ENCODE peak calls at places on chromosomes 2 and 18, in ten cellular contexts. One of them, this sample, is unnamed.

GRCh38 chr18:59742325-59743111 is 45.3 kb upstream of the CCBE1 start:
- DNase-seq in endothelial cell: no peak
- DNase-seq in substantia nigra: no peak
- DNase-seq in left ventricle myocardium superior: peak; percentile 29
- DNase-seq in neural crest cell: no peak
- DNase-seq in head of caudate nucleus: no peak
- DNase-seq in RCC 7860: peak; percentile 90
- DNase-seq in stimulated activated CD4-positive, alpha-beta T cell treated with anti-CD3 and anti-CD28 coated beads, TNF-alpha, amount 100 ng/mL, for 1 hour: no peak
- DNase-seq in stimulated activated CD8-positive, alpha-beta memory T cell treated with anti-CD3 and anti-CD28 coated beads, Interleukin-15, amount 100 ng/mL, for 48 hours: no peak
- DNase-seq in activated T-cell treated with anti-CD3 and anti-CD28 coated beads, Interleukin-2, amount 50 U/mL, for 4 hours: no peak
- DNase-seq in this sample: peak; percentile 83

GRCh38 chr2:119113489-119113770 is 45.1 kb downstream of the C1QL2 start:
- DNase-seq in substantia nigra: no peak
- DNase-seq in RCC 7860: no peak
- DNase-seq in left ventricle myocardium superior: no peak
- DNase-seq in stimulated activated CD4-positive, alpha-beta T cell treated with anti-CD3 and anti-CD28 coated beads, TNF-alpha, amount 100 ng/mL, for 1 hour: no peak
- DNase-seq in activated T-cell treated with anti-CD3 and anti-CD28 coated beads, Interleukin-2, amount 50 U/mL, for 4 hours: no peak
- DNase-seq in stimulated activated CD8-positive, alpha-beta memory T cell treated with anti-CD3 and anti-CD28 coated beads, Interleukin-15, amount 100 ng/mL, for 48 hours: no peak
- DNase-seq in neural crest cell: no peak
- DNase-seq in head of caudate nucleus: no peak
- DNase-seq in endothelial cell: no peak
- DNase-seq in this sample: no peak

GRCh38 chr18:55452123-55452611 is 135.8 kb downstream of the TCF4 start:
- DNase-seq in neural crest cell: no peak
- DNase-seq in endothelial cell: no peak
- DNase-seq in RCC 7860: no peak
- DNase-seq in stimulated activated CD4-positive, alpha-beta T cell treated with anti-CD3 and anti-CD28 coated beads, TNF-alpha, amount 100 ng/mL, for 1 hour: no peak
- DNase-seq in activated T-cell treated with anti-CD3 and anti-CD28 coated beads, Interleukin-2, amount 50 U/mL, for 4 hours: no peak
- DNase-seq in stimulated activated CD8-positive, alpha-beta memory T cell treated with anti-CD3 and anti-CD28 coated beads, Interleukin-15, amount 100 ng/mL, for 48 hours: no peak
- DNase-seq in substantia nigra: no peak
- DNase-seq in left ventricle myocardium superior: no peak
- DNase-seq in head of caudate nucleus: no peak
- DNase-seq in this sample: no peak

GRCh38 chr2:61536086-61536722 is 2.0 kb downstream of the XPO1 start:
- DNase-seq in substantia nigra: no peak
- DNase-seq in stimulated activated CD8-positive, alpha-beta memory T cell treated with anti-CD3 and anti-CD28 coated beads, Interleukin-15, amount 100 ng/mL, for 48 hours: no peak
- DNase-seq in activated T-cell treated with anti-CD3 and anti-CD28 coated beads, Interleukin-2, amount 50 U/mL, for 4 hours: no peak
- DNase-seq in head of caudate nucleus: no peak
- DNase-seq in neural crest cell: no peak
- DNase-seq in RCC 7860: no peak
- DNase-seq in left ventricle myocardium superior: peak; percentile 87
- DNase-seq in endothelial cell: no peak
- DNase-seq in stimulated activated CD4-positive, alpha-beta T cell treated with anti-CD3 and anti-CD28 coated beads, TNF-alpha, amount 100 ng/mL, for 1 hour: no peak
- DNase-seq in this sample: no peak

GRCh38 chr2:10529611-10530010 is 81.5 kb upstream of the ODC1 start:
- DNase-seq in stimulated activated CD8-positive, alpha-beta memory T cell treated with anti-CD3 and anti-CD28 coated beads, Interleukin-15, amount 100 ng/mL, for 48 hours: no peak
- DNase-seq in neural crest cell: no peak
- DNase-seq in left ventricle myocardium superior: no peak
- DNase-seq in stimulated activated CD4-positive, alpha-beta T cell treated with anti-CD3 and anti-CD28 coated beads, TNF-alpha, amount 100 ng/mL, for 1 hour: no peak
- DNase-seq in RCC 7860: no peak
- DNase-seq in endothelial cell: no peak
- DNase-seq in head of caudate nucleus: peak; percentile 29
- DNase-seq in activated T-cell treated with anti-CD3 and anti-CD28 coated beads, Interleukin-2, amount 50 U/mL, for 4 hours: no peak
- DNase-seq in substantia nigra: no peak
- DNase-seq in this sample: peak; percentile 8

GRCh38 chr2:21382980-21383520 is 259.3 kb downstream of the TDRD15 start:
- DNase-seq in neural crest cell: no peak
- DNase-seq in head of caudate nucleus: peak; percentile 87
- DNase-seq in RCC 7860: no peak
- DNase-seq in activated T-cell treated with anti-CD3 and anti-CD28 coated beads, Interleukin-2, amount 50 U/mL, for 4 hours: no peak
- DNase-seq in endothelial cell: no peak
- DNase-seq in stimulated activated CD8-positive, alpha-beta memory T cell treated with anti-CD3 and anti-CD28 coated beads, Interleukin-15, amount 100 ng/mL, for 48 hours: no peak
- DNase-seq in stimulated activated CD4-positive, alpha-beta T cell treated with anti-CD3 and anti-CD28 coated beads, TNF-alpha, amount 100 ng/mL, for 1 hour: no peak
- DNase-seq in left ventricle myocardium superior: no peak
- DNase-seq in substantia nigra: no peak
- DNase-seq in this sample: no peak

GRCh38 chr2:217277646-217278048 is 417.8 kb upstream of the TNP1 start:
- DNase-seq in endothelial cell: no peak
- DNase-seq in left ventricle myocardium superior: peak; percentile 28
- DNase-seq in activated T-cell treated with anti-CD3 and anti-CD28 coated beads, Interleukin-2, amount 50 U/mL, for 4 hours: no peak
- DNase-seq in stimulated activated CD4-positive, alpha-beta T cell treated with anti-CD3 and anti-CD28 coated beads, TNF-alpha, amount 100 ng/mL, for 1 hour: no peak
- DNase-seq in substantia nigra: no peak
- DNase-seq in RCC 7860: peak; percentile 82
- DNase-seq in head of caudate nucleus: peak; percentile 77
- DNase-seq in neural crest cell: no peak
- DNase-seq in stimulated activated CD8-positive, alpha-beta memory T cell treated with anti-CD3 and anti-CD28 coated beads, Interleukin-15, amount 100 ng/mL, for 48 hours: no peak
- DNase-seq in this sample: no peak

GRCh38 chr18:40414155-40414754 is 1540.8 kb upstream of the PIK3C3 start:
- DNase-seq in activated T-cell treated with anti-CD3 and anti-CD28 coated beads, Interleukin-2, amount 50 U/mL, for 4 hours: no peak
- DNase-seq in head of caudate nucleus: no peak
- DNase-seq in RCC 7860: no peak
- DNase-seq in neural crest cell: no peak
- DNase-seq in stimulated activated CD8-positive, alpha-beta memory T cell treated with anti-CD3 and anti-CD28 coated beads, Interleukin-15, amount 100 ng/mL, for 48 hours: no peak
- DNase-seq in stimulated activated CD4-positive, alpha-beta T cell treated with anti-CD3 and anti-CD28 coated beads, TNF-alpha, amount 100 ng/mL, for 1 hour: no peak
- DNase-seq in left ventricle myocardium superior: no peak
- DNase-seq in endothelial cell: no peak
- DNase-seq in substantia nigra: no peak
- DNase-seq in this sample: no peak

GRCh38 chr18:42860011-42860410 is 255.5 kb downstream of the RIT2 start:
- DNase-seq in substantia nigra: no peak
- DNase-seq in stimulated activated CD4-positive, alpha-beta T cell treated with anti-CD3 and anti-CD28 coated beads, TNF-alpha, amount 100 ng/mL, for 1 hour: no peak
- DNase-seq in RCC 7860: peak; percentile 20
- DNase-seq in endothelial cell: no peak
- DNase-seq in left ventricle myocardium superior: no peak
- DNase-seq in stimulated activated CD8-positive, alpha-beta memory T cell treated with anti-CD3 and anti-CD28 coated beads, Interleukin-15, amount 100 ng/mL, for 48 hours: no peak
- DNase-seq in activated T-cell treated with anti-CD3 and anti-CD28 coated beads, Interleukin-2, amount 50 U/mL, for 4 hours: no peak
- DNase-seq in head of caudate nucleus: no peak
- DNase-seq in neural crest cell: no peak
- DNase-seq in this sample: no peak

GRCh38 chr2:102048465-102048864 is 56.7 kb downstream of the IL1R2 start:
- DNase-seq in stimulated activated CD8-positive, alpha-beta memory T cell treated with anti-CD3 and anti-CD28 coated beads, Interleukin-15, amount 100 ng/mL, for 48 hours: no peak
- DNase-seq in head of caudate nucleus: no peak
- DNase-seq in endothelial cell: no peak
- DNase-seq in substantia nigra: no peak
- DNase-seq in stimulated activated CD4-positive, alpha-beta T cell treated with anti-CD3 and anti-CD28 coated beads, TNF-alpha, amount 100 ng/mL, for 1 hour: no peak
- DNase-seq in activated T-cell treated with anti-CD3 and anti-CD28 coated beads, Interleukin-2, amount 50 U/mL, for 4 hours: no peak
- DNase-seq in RCC 7860: peak; percentile 22
- DNase-seq in neural crest cell: no peak
- DNase-seq in left ventricle myocardium superior: no peak
- DNase-seq in this sample: no peak

GRCh38 chr2:37858197-37858711 is 66.8 kb upstream of the RMDN2 start:
- DNase-seq in neural crest cell: no peak
- DNase-seq in activated T-cell treated with anti-CD3 and anti-CD28 coated beads, Interleukin-2, amount 50 U/mL, for 4 hours: no peak
- DNase-seq in head of caudate nucleus: no peak
- DNase-seq in left ventricle myocardium superior: no peak
- DNase-seq in stimulated activated CD4-positive, alpha-beta T cell treated with anti-CD3 and anti-CD28 coated beads, TNF-alpha, amount 100 ng/mL, for 1 hour: no peak
- DNase-seq in substantia nigra: no peak
- DNase-seq in stimulated activated CD8-positive, alpha-beta memory T cell treated with anti-CD3 and anti-CD28 coated beads, Interleukin-15, amount 100 ng/mL, for 48 hours: no peak
- DNase-seq in RCC 7860: no peak
- DNase-seq in endothelial cell: no peak
- DNase-seq in this sample: no peak

GRCh38 chr2:220894069-220894468 is 678.0 kb downstream of the EPHA4 start:
- DNase-seq in activated T-cell treated with anti-CD3 and anti-CD28 coated beads, Interleukin-2, amount 50 U/mL, for 4 hours: no peak
- DNase-seq in head of caudate nucleus: no peak
- DNase-seq in RCC 7860: no peak
- DNase-seq in substantia nigra: no peak
- DNase-seq in left ventricle myocardium superior: no peak
- DNase-seq in neural crest cell: no peak
- DNase-seq in stimulated activated CD4-positive, alpha-beta T cell treated with anti-CD3 and anti-CD28 coated beads, TNF-alpha, amount 100 ng/mL, for 1 hour: no peak
- DNase-seq in endothelial cell: no peak
- DNase-seq in stimulated activated CD8-positive, alpha-beta memory T cell treated with anti-CD3 and anti-CD28 coated beads, Interleukin-15, amount 100 ng/mL, for 48 hours: no peak
- DNase-seq in this sample: no peak

GRCh38 chr2:89767581-89768435 is 1076.3 kb downstream of the RPIA start:
- DNase-seq in endothelial cell: no peak
- DNase-seq in RCC 7860: no peak
- DNase-seq in stimulated activated CD4-positive, alpha-beta T cell treated with anti-CD3 and anti-CD28 coated beads, TNF-alpha, amount 100 ng/mL, for 1 hour: no peak
- DNase-seq in stimulated activated CD8-positive, alpha-beta memory T cell treated with anti-CD3 and anti-CD28 coated beads, Interleukin-15, amount 100 ng/mL, for 48 hours: no peak
- DNase-seq in neural crest cell: no peak
- DNase-seq in activated T-cell treated with anti-CD3 and anti-CD28 coated beads, Interleukin-2, amount 50 U/mL, for 4 hours: no peak
- DNase-seq in head of caudate nucleus: no peak
- DNase-seq in substantia nigra: no peak
- DNase-seq in left ventricle myocardium superior: peak; percentile 54
- DNase-seq in this sample: no peak

GRCh38 chr2:48767330-48767729 is 11.8 kb upstream of the LHCGR start:
- DNase-seq in endothelial cell: no peak
- DNase-seq in stimulated activated CD4-positive, alpha-beta T cell treated with anti-CD3 and anti-CD28 coated beads, TNF-alpha, amount 100 ng/mL, for 1 hour: no peak
- DNase-seq in activated T-cell treated with anti-CD3 and anti-CD28 coated beads, Interleukin-2, amount 50 U/mL, for 4 hours: no peak
- DNase-seq in substantia nigra: no peak
- DNase-seq in neural crest cell: no peak
- DNase-seq in stimulated activated CD8-positive, alpha-beta memory T cell treated with anti-CD3 and anti-CD28 coated beads, Interleukin-15, amount 100 ng/mL, for 48 hours: no peak
- DNase-seq in left ventricle myocardium superior: no peak
- DNase-seq in head of caudate nucleus: no peak
- DNase-seq in RCC 7860: no peak
- DNase-seq in this sample: peak; percentile 24

GRCh38 chr2:101089419-101089818 is 61.8 kb downstream of the TBC1D8 start:
- DNase-seq in substantia nigra: no peak
- DNase-seq in stimulated activated CD4-positive, alpha-beta T cell treated with anti-CD3 and anti-CD28 coated beads, TNF-alpha, amount 100 ng/mL, for 1 hour: no peak
- DNase-seq in endothelial cell: no peak
- DNase-seq in neural crest cell: no peak
- DNase-seq in head of caudate nucleus: no peak
- DNase-seq in stimulated activated CD8-positive, alpha-beta memory T cell treated with anti-CD3 and anti-CD28 coated beads, Interleukin-15, amount 100 ng/mL, for 48 hours: no peak
- DNase-seq in activated T-cell treated with anti-CD3 and anti-CD28 coated beads, Interleukin-2, amount 50 U/mL, for 4 hours: no peak
- DNase-seq in RCC 7860: no peak
- DNase-seq in left ventricle myocardium superior: no peak
- DNase-seq in this sample: no peak

GRCh38 chr2:136106505-136106904 is 11.4 kb downstream of the CXCR4 start:
- DNase-seq in stimulated activated CD4-positive, alpha-beta T cell treated with anti-CD3 and anti-CD28 coated beads, TNF-alpha, amount 100 ng/mL, for 1 hour: no peak
- DNase-seq in RCC 7860: no peak
- DNase-seq in activated T-cell treated with anti-CD3 and anti-CD28 coated beads, Interleukin-2, amount 50 U/mL, for 4 hours: no peak
- DNase-seq in endothelial cell: no peak
- DNase-seq in left ventricle myocardium superior: no peak
- DNase-seq in stimulated activated CD8-positive, alpha-beta memory T cell treated with anti-CD3 and anti-CD28 coated beads, Interleukin-15, amount 100 ng/mL, for 48 hours: no peak
- DNase-seq in neural crest cell: no peak
- DNase-seq in head of caudate nucleus: no peak
- DNase-seq in substantia nigra: no peak
- DNase-seq in this sample: no peak

GRCh38 chr2:22929998-22930397 is 455.0 kb upstream of the KLHL29 start:
- DNase-seq in endothelial cell: no peak
- DNase-seq in left ventricle myocardium superior: no peak
- DNase-seq in substantia nigra: no peak
- DNase-seq in stimulated activated CD4-positive, alpha-beta T cell treated with anti-CD3 and anti-CD28 coated beads, TNF-alpha, amount 100 ng/mL, for 1 hour: no peak
- DNase-seq in RCC 7860: no peak
- DNase-seq in activated T-cell treated with anti-CD3 and anti-CD28 coated beads, Interleukin-2, amount 50 U/mL, for 4 hours: no peak
- DNase-seq in neural crest cell: no peak
- DNase-seq in head of caudate nucleus: no peak
- DNase-seq in stimulated activated CD8-positive, alpha-beta memory T cell treated with anti-CD3 and anti-CD28 coated beads, Interleukin-15, amount 100 ng/mL, for 48 hours: no peak
- DNase-seq in this sample: no peak

GRCh38 chr2:424306-425172 is 136.6 kb upstream of the ALKAL2 start:
- DNase-seq in activated T-cell treated with anti-CD3 and anti-CD28 coated beads, Interleukin-2, amount 50 U/mL, for 4 hours: no peak
- DNase-seq in RCC 7860: no peak
- DNase-seq in neural crest cell: no peak
- DNase-seq in substantia nigra: no peak
- DNase-seq in head of caudate nucleus: no peak
- DNase-seq in stimulated activated CD8-positive, alpha-beta memory T cell treated with anti-CD3 and anti-CD28 coated beads, Interleukin-15, amount 100 ng/mL, for 48 hours: no peak
- DNase-seq in stimulated activated CD4-positive, alpha-beta T cell treated with anti-CD3 and anti-CD28 coated beads, TNF-alpha, amount 100 ng/mL, for 1 hour: no peak
- DNase-seq in left ventricle myocardium superior: no peak
- DNase-seq in endothelial cell: no peak
- DNase-seq in this sample: no peak

GRCh38 chr2:96511851-96512250 is 6.7 kb upstream of the NEURL3 start:
- DNase-seq in left ventricle myocardium superior: no peak
- DNase-seq in endothelial cell: no peak
- DNase-seq in stimulated activated CD4-positive, alpha-beta T cell treated with anti-CD3 and anti-CD28 coated beads, TNF-alpha, amount 100 ng/mL, for 1 hour: no peak
- DNase-seq in neural crest cell: no peak
- DNase-seq in substantia nigra: no peak
- DNase-seq in activated T-cell treated with anti-CD3 and anti-CD28 coated beads, Interleukin-2, amount 50 U/mL, for 4 hours: no peak
- DNase-seq in RCC 7860: no peak
- DNase-seq in stimulated activated CD8-positive, alpha-beta memory T cell treated with anti-CD3 and anti-CD28 coated beads, Interleukin-15, amount 100 ng/mL, for 48 hours: no peak
- DNase-seq in head of caudate nucleus: peak; percentile 15
- DNase-seq in this sample: no peak

GRCh38 chr18:23932385-23933067 is 82.0 kb upstream of the TTC39C start:
- DNase-seq in stimulated activated CD8-positive, alpha-beta memory T cell treated with anti-CD3 and anti-CD28 coated beads, Interleukin-15, amount 100 ng/mL, for 48 hours: no peak
- DNase-seq in activated T-cell treated with anti-CD3 and anti-CD28 coated beads, Interleukin-2, amount 50 U/mL, for 4 hours: no peak
- DNase-seq in endothelial cell: no peak
- DNase-seq in head of caudate nucleus: no peak
- DNase-seq in substantia nigra: no peak
- DNase-seq in neural crest cell: no peak
- DNase-seq in left ventricle myocardium superior: no peak
- DNase-seq in stimulated activated CD4-positive, alpha-beta T cell treated with anti-CD3 and anti-CD28 coated beads, TNF-alpha, amount 100 ng/mL, for 1 hour: no peak
- DNase-seq in RCC 7860: no peak
- DNase-seq in this sample: no peak

GRCh38 chr2:12918841-12919445 is 202.2 kb downstream of the TRIB2 start:
- DNase-seq in endothelial cell: no peak
- DNase-seq in RCC 7860: no peak
- DNase-seq in neural crest cell: no peak
- DNase-seq in stimulated activated CD8-positive, alpha-beta memory T cell treated with anti-CD3 and anti-CD28 coated beads, Interleukin-15, amount 100 ng/mL, for 48 hours: no peak
- DNase-seq in substantia nigra: no peak
- DNase-seq in left ventricle myocardium superior: peak; percentile 76
- DNase-seq in head of caudate nucleus: no peak
- DNase-seq in activated T-cell treated with anti-CD3 and anti-CD28 coated beads, Interleukin-2, amount 50 U/mL, for 4 hours: no peak
- DNase-seq in stimulated activated CD4-positive, alpha-beta T cell treated with anti-CD3 and anti-CD28 coated beads, TNF-alpha, amount 100 ng/mL, for 1 hour: no peak
- DNase-seq in this sample: no peak

GRCh38 chr2:236769981-236770671 is 200.5 kb downstream of the ACKR3 start:
- DNase-seq in endothelial cell: no peak
- DNase-seq in RCC 7860: peak; percentile 100
- DNase-seq in activated T-cell treated with anti-CD3 and anti-CD28 coated beads, Interleukin-2, amount 50 U/mL, for 4 hours: no peak
- DNase-seq in neural crest cell: no peak
- DNase-seq in left ventricle myocardium superior: no peak
- DNase-seq in head of caudate nucleus: peak; percentile 55
- DNase-seq in substantia nigra: no peak
- DNase-seq in stimulated activated CD8-positive, alpha-beta memory T cell treated with anti-CD3 and anti-CD28 coated beads, Interleukin-15, amount 100 ng/mL, for 48 hours: no peak
- DNase-seq in stimulated activated CD4-positive, alpha-beta T cell treated with anti-CD3 and anti-CD28 coated beads, TNF-alpha, amount 100 ng/mL, for 1 hour: no peak
- DNase-seq in this sample: no peak

GRCh38 chr2:170226216-170226615 is 48.3 kb downstream of the MYO3B start:
- DNase-seq in activated T-cell treated with anti-CD3 and anti-CD28 coated beads, Interleukin-2, amount 50 U/mL, for 4 hours: no peak
- DNase-seq in stimulated activated CD8-positive, alpha-beta memory T cell treated with anti-CD3 and anti-CD28 coated beads, Interleukin-15, amount 100 ng/mL, for 48 hours: no peak
- DNase-seq in endothelial cell: no peak
- DNase-seq in head of caudate nucleus: no peak
- DNase-seq in substantia nigra: no peak
- DNase-seq in stimulated activated CD4-positive, alpha-beta T cell treated with anti-CD3 and anti-CD28 coated beads, TNF-alpha, amount 100 ng/mL, for 1 hour: no peak
- DNase-seq in left ventricle myocardium superior: no peak
- DNase-seq in neural crest cell: no peak
- DNase-seq in RCC 7860: no peak
- DNase-seq in this sample: no peak

GRCh38 chr2:44200759-44201158 is 32.1 kb downstream of the PPM1B start:
- DNase-seq in substantia nigra: no peak
- DNase-seq in stimulated activated CD8-positive, alpha-beta memory T cell treated with anti-CD3 and anti-CD28 coated beads, Interleukin-15, amount 100 ng/mL, for 48 hours: no peak
- DNase-seq in endothelial cell: no peak
- DNase-seq in left ventricle myocardium superior: no peak
- DNase-seq in head of caudate nucleus: no peak
- DNase-seq in neural crest cell: no peak
- DNase-seq in RCC 7860: no peak
- DNase-seq in activated T-cell treated with anti-CD3 and anti-CD28 coated beads, Interleukin-2, amount 50 U/mL, for 4 hours: no peak
- DNase-seq in stimulated activated CD4-positive, alpha-beta T cell treated with anti-CD3 and anti-CD28 coated beads, TNF-alpha, amount 100 ng/mL, for 1 hour: no peak
- DNase-seq in this sample: no peak

GRCh38 chr2:127101756-127102463 is 5.0 kb downstream of the BIN1 start:
- DNase-seq in neural crest cell: no peak
- DNase-seq in RCC 7860: no peak
- DNase-seq in activated T-cell treated with anti-CD3 and anti-CD28 coated beads, Interleukin-2, amount 50 U/mL, for 4 hours: no peak
- DNase-seq in substantia nigra: no peak
- DNase-seq in endothelial cell: no peak
- DNase-seq in stimulated activated CD4-positive, alpha-beta T cell treated with anti-CD3 and anti-CD28 coated beads, TNF-alpha, amount 100 ng/mL, for 1 hour: no peak
- DNase-seq in head of caudate nucleus: no peak
- DNase-seq in left ventricle myocardium superior: peak; percentile 8
- DNase-seq in stimulated activated CD8-positive, alpha-beta memory T cell treated with anti-CD3 and anti-CD28 coated beads, Interleukin-15, amount 100 ng/mL, for 48 hours: no peak
- DNase-seq in this sample: no peak

GRCh38 chr18:8257851-8258434 is 351.3 kb upstream of the RAB12 start:
- DNase-seq in endothelial cell: peak; percentile 11
- DNase-seq in activated T-cell treated with anti-CD3 and anti-CD28 coated beads, Interleukin-2, amount 50 U/mL, for 4 hours: no peak
- DNase-seq in stimulated activated CD8-positive, alpha-beta memory T cell treated with anti-CD3 and anti-CD28 coated beads, Interleukin-15, amount 100 ng/mL, for 48 hours: no peak
- DNase-seq in substantia nigra: no peak
- DNase-seq in stimulated activated CD4-positive, alpha-beta T cell treated with anti-CD3 and anti-CD28 coated beads, TNF-alpha, amount 100 ng/mL, for 1 hour: no peak
- DNase-seq in RCC 7860: no peak
- DNase-seq in head of caudate nucleus: no peak
- DNase-seq in neural crest cell: no peak
- DNase-seq in left ventricle myocardium superior: no peak
- DNase-seq in this sample: no peak

GRCh38 chr2:20449501-20450200 is 2.8 kb downstream of the RHOB start:
- DNase-seq in head of caudate nucleus: peak; percentile 35
- DNase-seq in activated T-cell treated with anti-CD3 and anti-CD28 coated beads, Interleukin-2, amount 50 U/mL, for 4 hours: no peak
- DNase-seq in stimulated activated CD8-positive, alpha-beta memory T cell treated with anti-CD3 and anti-CD28 coated beads, Interleukin-15, amount 100 ng/mL, for 48 hours: no peak
- DNase-seq in RCC 7860: no peak
- DNase-seq in endothelial cell: no peak
- DNase-seq in neural crest cell: no peak
- DNase-seq in stimulated activated CD4-positive, alpha-beta T cell treated with anti-CD3 and anti-CD28 coated beads, TNF-alpha, amount 100 ng/mL, for 1 hour: no peak
- DNase-seq in substantia nigra: no peak
- DNase-seq in left ventricle myocardium superior: no peak
- DNase-seq in this sample: peak; percentile 20

GRCh38 chr2:18435425-18436037 is 124.9 kb downstream of the RDH14 start:
- DNase-seq in stimulated activated CD8-positive, alpha-beta memory T cell treated with anti-CD3 and anti-CD28 coated beads, Interleukin-15, amount 100 ng/mL, for 48 hours: no peak
- DNase-seq in substantia nigra: no peak
- DNase-seq in RCC 7860: peak; percentile 34
- DNase-seq in neural crest cell: peak; percentile 42
- DNase-seq in stimulated activated CD4-positive, alpha-beta T cell treated with anti-CD3 and anti-CD28 coated beads, TNF-alpha, amount 100 ng/mL, for 1 hour: no peak
- DNase-seq in endothelial cell: peak; percentile 62
- DNase-seq in left ventricle myocardium superior: no peak
- DNase-seq in head of caudate nucleus: no peak
- DNase-seq in activated T-cell treated with anti-CD3 and anti-CD28 coated beads, Interleukin-2, amount 50 U/mL, for 4 hours: no peak
- DNase-seq in this sample: no peak

This sample was measured in upper lobe of left lung.